ENCODE peak calls at places on chromosomes 16 and 17, in eight cellular contexts. K is pancreas, R is kidney epithelial cell, L is uterus, A is GM06990, V is heart left ventricle, X is heart right ventricle, C is body of pancreas. G is an unnamed sample.

GRCh38 chr16:86676216-86676800 is 98.0 kb downstream of the FOXL1 start:
- DNase-seq in K (no peak), R (peak; percentile 56), L (no peak), A (no peak), V (no peak), X (no peak), C (no peak), G (no peak)

GRCh38 chr16:60945225-60945624 is 1091.0 kb downstream of the CDH8 start:
- DNase-seq in K (no peak), R (no peak), L (no peak), A (no peak), V (no peak), X (peak; percentile 6), C (no peak), G (no peak)

GRCh38 chr17:80558046-80558445 is 13.4 kb downstream of the RPTOR start:
- DNase-seq in K (no peak), R (no peak), L (no peak), A (no peak), V (no peak), X (no peak), C (no peak), G (no peak)

GRCh38 chr17:64938925-64939474 is 19.7 kb upstream of the LRRC37A3 start:
- DNase-seq in K (no peak), R (no peak), L (no peak), A (peak; percentile 37), V (peak; percentile 52), X (peak; percentile 29), C (no peak), G (no peak)

GRCh38 chr16:70018254-70018653 is 67.1 kb downstream of the CLEC18A start:
- DNase-seq in K (no peak), R (no peak), L (no peak), A (no peak), V (no peak), X (peak; percentile 33), C (peak; percentile 14), G (no peak)

GRCh38 chr17:34012709-34013375 is 242.2 kb upstream of the CCL2 start:
- DNase-seq in K (no peak), R (no peak), L (no peak), A (no peak), V (no peak), X (no peak), C (no peak), G (no peak)

GRCh38 chr16:9859706-9860105 is 322.5 kb downstream of the GRIN2A start:
- DNase-seq in K (no peak), R (no peak), L (no peak), A (no peak), V (no peak), X (no peak), C (no peak), G (no peak)

GRCh38 chr17:7887038-7887481 is 1.5 kb upstream of the CHD3 start:
- DNase-seq in K (no peak), R (no peak), L (no peak), A (no peak), V (no peak), X (no peak), C (no peak), G (no peak)

GRCh38 chr16:89924925-89925307 is 1.8 kb downstream of the TUBB3 start:
- DNase-seq in K (no peak), R (no peak), L (no peak), A (no peak), V (no peak), X (no peak), C (no peak), G (no peak)

GRCh38 chr17:47204722-47205418 is 4.3 kb upstream of the MYL4 start:
- DNase-seq in K (no peak), R (no peak), L (no peak), A (peak; percentile 69), V (peak; percentile 61), X (peak; percentile 50), C (no peak), G (no peak)

GRCh38 chr17:4165301-4166010 is 22.5 kb downstream of the CYB5D2 start:
- DNase-seq in K (no peak), R (no peak), L (no peak), A (no peak), V (peak; percentile 76), X (peak; percentile 62), C (no peak), G (no peak)

GRCh38 chr17:70110443-70110880 is 35.4 kb downstream of the KCNJ16 start:
- DNase-seq in K (no peak), R (peak; percentile 53), L (peak; percentile 30), A (no peak), V (no peak), X (peak; percentile 49), C (no peak), G (no peak)

GRCh38 chr17:83151442-83152220 is 72.2 kb downstream of the METRNL start:
- DNase-seq in K (no peak), R (no peak), L (no peak), A (no peak), V (no peak), X (no peak), C (no peak), G (no peak)

GRCh38 chr17:2179615-2180295 is 123.8 kb downstream of the SMG6 start:
- DNase-seq in K (no peak), R (no peak), L (peak; percentile 94), A (no peak), V (peak; percentile 94), X (peak; percentile 97), C (peak; percentile 83), G (no peak)

GRCh38 chr16:88194397-88195020 is 188.2 kb upstream of the ZNF469 start:
- DNase-seq in K (no peak), R (no peak), L (no peak), A (no peak), V (no peak), X (no peak), C (peak; percentile 53), G (no peak)

GRCh38 chr17:77959926-77960521 is 1.5 kb downstream of the TNRC6C start:
- DNase-seq in K (no peak), R (no peak), L (no peak), A (no peak), V (no peak), X (peak; percentile 15), C (no peak), G (no peak)

GRCh38 chr16:35173295-35173694 is 1713.9 kb downstream of the TP53TG3F start:
- DNase-seq in K (peak; percentile 45), R (no peak), L (no peak), A (no peak), V (no peak), X (no peak), C (no peak), G (no peak)

GRCh38 chr17:76081295-76082210 is 2.6 kb downstream of the ZACN start:
- DNase-seq in K (peak; percentile 62), R (no peak), L (no peak), A (no peak), V (no peak), X (no peak), C (no peak), G (no peak)
- H3K4me3 ChIP-seq in K (no peak overlapping the region), R (no peak overlapping the region), L (no peak overlapping the region), A (no peak overlapping the region), V (no peak overlapping the region), X (no peak overlapping the region), C (no peak overlapping the region), G (no peak overlapping the region)

GRCh38 chr17:31064707-31065106 is 30.1 kb upstream of the NF1 start:
- DNase-seq in K (no peak), R (no peak), L (no peak), A (no peak), V (no peak), X (no peak), C (no peak), G (no peak)

GRCh38 chr17:31060814-31061550 is 33.8 kb upstream of the NF1 start:
- DNase-seq in K (no peak), R (no peak), L (no peak), A (peak; percentile 13), V (no peak), X (no peak), C (no peak), G (no peak)

GRCh38 chr17:31058958-31059357 is 35.8 kb upstream of the NF1 start:
- DNase-seq in K (no peak), R (no peak), L (no peak), A (no peak), V (no peak), X (no peak), C (no peak), G (no peak)

DNA sequence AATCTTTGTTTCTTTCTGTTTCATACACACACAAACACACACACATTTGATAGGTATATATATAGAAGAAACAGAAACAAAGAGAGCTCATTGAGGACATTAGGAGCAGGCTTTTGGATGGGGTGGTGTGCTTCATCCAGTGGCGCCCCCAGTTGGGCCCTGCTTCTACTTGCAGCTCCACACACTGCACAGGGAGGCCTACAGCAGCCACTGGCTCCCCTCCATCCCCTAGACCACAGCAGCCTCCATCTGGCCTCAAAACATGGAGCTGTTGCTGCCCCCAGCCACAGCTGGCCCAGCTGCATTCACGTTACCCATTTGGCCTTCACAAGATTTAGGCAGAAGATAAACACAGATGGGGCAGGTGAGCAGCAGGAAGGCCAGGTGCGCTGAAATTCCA is 33.1 kb upstream of the NF1 start:
- DNase-seq in K (no peak), R (no peak), L (no peak), A (no peak), V (no peak), X (no peak), C (no peak), G (no peak)
- TF ChIP-seq CTCF in K (no peak), R (peak; percentile 12), L (no peak), A (peak; percentile 21), V (no peak), X (peak; percentile 10), C (no peak), G (no peak)

DNA sequence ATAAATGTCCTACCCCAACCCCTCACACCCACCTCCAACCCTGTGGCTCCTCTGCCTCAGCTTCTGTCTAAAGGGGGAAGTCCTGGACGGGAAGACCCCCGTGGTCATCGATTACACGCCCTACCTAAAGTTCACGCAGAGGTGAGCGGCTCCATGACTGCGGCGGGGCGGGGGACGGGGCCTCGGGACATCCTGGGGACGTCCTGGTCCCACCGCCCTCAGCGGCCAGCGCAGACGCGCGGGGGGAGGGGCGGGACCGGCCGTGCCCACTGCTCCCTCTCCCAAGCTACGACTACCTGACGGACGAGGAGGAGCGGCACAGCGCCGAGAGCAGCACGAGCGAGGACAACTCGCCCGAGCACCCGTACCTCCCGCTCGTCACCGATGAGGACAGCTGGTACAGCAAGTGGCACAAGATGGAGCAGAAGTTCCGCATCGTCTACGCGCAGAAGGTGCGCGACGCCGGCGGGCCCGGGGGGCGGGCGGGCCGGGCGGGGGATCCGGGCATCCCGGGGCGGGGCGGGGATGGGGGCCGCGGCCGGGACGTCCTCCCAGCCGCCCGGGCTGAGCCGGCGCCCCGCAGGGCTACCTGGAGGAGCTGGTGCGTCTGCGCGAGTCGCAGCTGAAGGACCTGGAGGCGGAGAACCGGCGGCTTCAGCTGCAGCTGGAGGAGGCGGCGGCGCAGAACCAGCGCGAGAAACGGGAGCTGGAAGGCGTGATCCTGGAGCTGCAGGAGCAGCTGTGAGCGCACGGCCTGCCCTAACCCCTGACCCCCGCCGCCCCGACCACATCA is 6.7 kb downstream of the RUNDC3A start:
- DNase-seq in K (peak; percentile 84), R (no peak), L (no peak), A (no peak), V (no peak), X (no peak), C (peak; percentile 58), G (no peak)
- H3K4me3 ChIP-seq in K (peak overlapping the region; percentile 38), R (peak overlapping the region; percentile 33), L (no peak overlapping the region), A (peak overlapping the region; percentile 58), V (peak overlapping the region; percentile 34), X (peak overlapping the region; percentile 27), C (peak overlapping the region; percentile 8), G (peak overlapping the region; percentile 43)

DNA sequence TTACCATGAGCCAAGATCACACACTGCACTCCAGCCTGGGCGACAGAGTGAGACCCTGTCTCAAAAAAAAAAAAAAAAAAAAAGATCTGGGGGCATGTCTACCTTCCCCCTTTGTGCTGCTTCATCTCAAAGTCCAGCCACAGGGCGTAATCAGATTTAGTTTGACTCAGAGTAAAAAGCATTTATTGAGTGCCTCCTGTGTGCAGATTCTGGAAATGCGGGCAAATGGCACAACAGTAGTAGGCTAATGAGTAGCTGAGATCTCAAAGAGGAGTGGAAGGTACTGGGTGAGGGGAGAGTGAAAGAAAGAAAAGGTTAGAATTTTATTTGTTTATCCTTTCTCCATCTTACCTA is 9.1 kb upstream of the NR1D1 start:
- DNase-seq in K (no peak), R (no peak), L (no peak), A (no peak), V (no peak), X (no peak), C (no peak), G (no peak)
- TF ChIP-seq CTCF in K (no peak), R (peak; percentile 6), L (no peak), A (no peak), V (no peak), X (peak; percentile 26), C (no peak), G (no peak)